ENCODE peak calls at places on chromosomes 1 and 21, in eight cellular contexts. B, O, S, K, M, D, J and H are unnamed samples.

GRCh38 chr21:44989538-44989888 is 49.7 kb downstream of the SLX9 start:
- DNase-seq in K (no peak), J (no peak), M (peak), O (peak), B (no peak), S (no peak), D (peak), H (peak)

GRCh38 chr21:38303300-38303699 is 46.5 kb downstream of the KCNJ15 start:
- DNase-seq in K (no peak), S (no peak), O (peak), D (peak), M (peak), J (no peak), B (no peak), H (peak)

GRCh38 chr1:172545349-172546004 is 12.5 kb downstream of the SUCO start:
- DNase-seq in J (no peak), O (no peak), K (no peak), B (no peak), D (no peak), M (no peak), S (no peak), H (no peak)

GRCh38 chr1:147167361-147167760 is 4.9 kb downstream of the PRKAB2 start:
- DNase-seq in D (peak), M (no peak), O (peak), K (no peak), B (no peak), S (no peak), J (no peak), H (no peak)

GRCh38 chr1:85289207-85289847 is 12.9 kb upstream of the BCL10 start:
- DNase-seq in K (no peak), M (no peak), B (no peak), J (no peak), D (peak), S (no peak), O (peak), H (peak)

GRCh38 chr1:1922782-1923680 is 4.0 kb upstream of the TMEM52 start:
- DNase-seq in D (no peak), K (peak), S (no peak), B (no peak), O (no peak), M (no peak), J (peak), H (peak)

GRCh38 chr1:218816999-218817398 is 356.7 kb upstream of the LYPLAL1 start:
- DNase-seq in K (peak), M (no peak), S (no peak), J (no peak), B (no peak), D (no peak), O (no peak), H (no peak)

GRCh38 chr1:116710326-116711060 is 43.0 kb upstream of the IGSF3 start:
- DNase-seq in B (no peak), K (no peak), S (no peak), M (no peak), O (no peak), J (no peak), D (no peak), H (no peak)

GRCh38 chr1:11053758-11054137 is 6.1 kb downstream of the SRM start:
- DNase-seq in K (peak), O (peak), M (no peak), D (peak), J (no peak), B (no peak), S (no peak), H (no peak)

GRCh38 chr1:231628207-231628876 is 1.8 kb downstream of the DISC1 start:
- DNase-seq in S (no peak), B (no peak), K (peak), D (no peak), M (no peak), O (peak), J (no peak), H (no peak)

GRCh38 chr1:182731852-182732575 is 47.6 kb upstream of the RGS8 start:
- DNase-seq in M (no peak), J (no peak), O (no peak), B (no peak), D (no peak), K (no peak), S (peak), H (no peak)
- H3K27ac ChIP-seq in M (no peak), J (no peak), O (no peak), B (no peak), D (no peak), K (no peak), S (no peak), H (no peak)

GRCh38 chr1:150972417-150972940 is 2.2 kb downstream of the CERS2 start:
- DNase-seq in M (no peak), O (no peak), D (no peak), S (no peak), K (peak), B (no peak), J (no peak), H (no peak)
- H3K27ac ChIP-seq in M (peak), O (peak), D (peak), S (peak), K (no peak), B (peak), J (peak), H (no peak)

DNA sequence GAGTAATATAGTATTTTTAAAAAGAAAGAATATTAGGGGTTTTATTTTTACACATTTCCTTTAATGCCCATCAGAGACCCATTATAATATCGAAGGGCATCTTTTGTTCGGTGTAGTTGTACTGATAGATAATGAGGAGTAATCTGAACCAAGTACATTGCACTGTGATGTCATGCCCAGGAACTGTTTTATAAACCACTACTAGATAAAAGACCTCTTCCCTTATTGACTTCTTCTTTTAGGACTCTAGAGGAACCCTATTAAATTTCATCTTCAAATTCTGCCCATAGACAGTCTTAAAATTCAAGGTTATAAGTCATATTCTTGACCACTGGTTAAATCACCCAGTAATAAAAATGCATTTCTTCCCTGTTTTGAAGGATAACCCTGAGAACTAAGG is 206.5 kb downstream of the NRIP1 start:
- DNase-seq in S (no peak), J (no peak), M (no peak), D (no peak), B (no peak), O (no peak), K (no peak), H (no peak)
- H3K27ac ChIP-seq in S (no peak), J (no peak), M (no peak), D (no peak), B (no peak), O (no peak), K (no peak), H (no peak)

GRCh38 chr1:161019767-161020572 is 982 bp downstream of the F11R start:
- DNase-seq in K (no peak), B (no peak), D (no peak), S (no peak), J (no peak), O (no peak), M (no peak), H (no peak)
- H3K27ac ChIP-seq in K (peak), B (peak), D (no peak), S (peak), J (peak), O (no peak), M (peak), H (peak)

GRCh38 chr1:8460132-8460544 is 142.2 kb downstream of the SLC45A1 start:
- DNase-seq in B (no peak), O (no peak), M (no peak), J (no peak), K (no peak), S (no peak), D (no peak), H (no peak)
- H3K27ac ChIP-seq in B (no peak), O (peak), M (no peak), J (no peak), K (no peak), S (no peak), D (no peak), H (no peak)